ENCODE peak calls at places on chromosomes 4 and X, in five cellular contexts. One of them, this sample, is unnamed.

GRCh38 chrX:152878976-152879755 is 18.7 kb upstream of the ZNF185 start:
- DNase-seq in GF-D8: no peak
- DNase-seq in foreskin fibroblast: peak
- DNase-seq in AG08395: no peak
- DNase-seq in HTR-8/SVneo: no peak
- DNase-seq in this sample: no peak

GRCh38 chrX:114611018-114611619 is 27.2 kb downstream of the HTR2C start:
- DNase-seq in HTR-8/SVneo: peak
- DNase-seq in AG08395: peak
- DNase-seq in GF-D8: no peak
- DNase-seq in foreskin fibroblast: peak
- DNase-seq in this sample: peak

GRCh38 chrX:56766554-56767412 is 37.7 kb downstream of the NBDY start:
- DNase-seq in foreskin fibroblast: peak
- DNase-seq in GF-D8: no peak
- DNase-seq in HTR-8/SVneo: no peak
- DNase-seq in AG08395: peak
- DNase-seq in this sample: no peak

GRCh38 chr4:180330521-180330920 is 1912.7 kb upstream of the TENM3 start:
- DNase-seq in AG08395: no peak
- DNase-seq in foreskin fibroblast: no peak
- DNase-seq in HTR-8/SVneo: no peak
- DNase-seq in GF-D8: no peak
- DNase-seq in this sample: no peak

GRCh38 chr4:76279462-76279861 is 27.1 kb upstream of the STBD1 start:
- DNase-seq in GF-D8: no peak
- DNase-seq in HTR-8/SVneo: no peak
- DNase-seq in foreskin fibroblast: no peak
- DNase-seq in AG08395: no peak
- DNase-seq in this sample: no peak

GRCh38 chr4:13413719-13414437 is 70.3 kb downstream of the RAB28 start:
- DNase-seq in GF-D8: no peak
- DNase-seq in foreskin fibroblast: no peak
- DNase-seq in HTR-8/SVneo: no peak
- DNase-seq in AG08395: no peak
- DNase-seq in this sample: no peak

GRCh38 chr4:113769744-113770143 is 8.2 kb upstream of the CAMK2D start:
- DNase-seq in foreskin fibroblast: no peak
- DNase-seq in HTR-8/SVneo: no peak
- DNase-seq in GF-D8: no peak
- DNase-seq in AG08395: no peak
- DNase-seq in this sample: no peak

GRCh38 chr4:47930971-47931804 is 16.8 kb upstream of the NFXL1 start:
- DNase-seq in AG08395: peak
- DNase-seq in GF-D8: no peak
- DNase-seq in HTR-8/SVneo: no peak
- DNase-seq in foreskin fibroblast: peak
- DNase-seq in this sample: peak

GRCh38 chr4:167614866-167615265 is 380.6 kb upstream of the SPOCK3 start:
- DNase-seq in GF-D8: no peak
- DNase-seq in HTR-8/SVneo: peak
- DNase-seq in foreskin fibroblast: no peak
- DNase-seq in AG08395: no peak
- DNase-seq in this sample: peak

GRCh38 chr4:123848615-123849014 is 452.0 kb downstream of the SPRY1 start:
- DNase-seq in HTR-8/SVneo: no peak
- DNase-seq in GF-D8: no peak
- DNase-seq in foreskin fibroblast: no peak
- DNase-seq in AG08395: no peak
- DNase-seq in this sample: no peak

GRCh38 chr4:15935504-15936392 is 2.8 kb downstream of the FGFBP1 start:
- DNase-seq in HTR-8/SVneo: no peak
- DNase-seq in GF-D8: no peak
- DNase-seq in AG08395: no peak
- DNase-seq in foreskin fibroblast: no peak
- DNase-seq in this sample: no peak

GRCh38 chr4:145181091-145181501 is 707 bp upstream of the OTUD4 start:
- DNase-seq in AG08395: no peak
- DNase-seq in GF-D8: no peak
- DNase-seq in foreskin fibroblast: no peak
- DNase-seq in HTR-8/SVneo: no peak
- DNase-seq in this sample: no peak

GRCh38 chr4:67234296-67234695 is 311.0 kb downstream of the CENPC start:
- DNase-seq in AG08395: no peak
- DNase-seq in foreskin fibroblast: no peak
- DNase-seq in GF-D8: no peak
- DNase-seq in HTR-8/SVneo: peak
- DNase-seq in this sample: no peak

GRCh38 chrX:112852850-112853249 is 12.2 kb upstream of the AMOT start:
- DNase-seq in AG08395: no peak
- DNase-seq in GF-D8: no peak
- DNase-seq in HTR-8/SVneo: no peak
- DNase-seq in foreskin fibroblast: no peak
- DNase-seq in this sample: no peak

GRCh38 chr4:40842725-40843401 is 93.1 kb downstream of the NSUN7 start:
- DNase-seq in foreskin fibroblast: no peak
- DNase-seq in AG08395: no peak
- DNase-seq in HTR-8/SVneo: no peak
- DNase-seq in GF-D8: no peak
- DNase-seq in this sample: no peak

GRCh38 chr4:82559735-82560120 is 2.1 kb downstream of the TMEM150C start:
- DNase-seq in AG08395: no peak
- DNase-seq in foreskin fibroblast: no peak
- DNase-seq in GF-D8: no peak
- DNase-seq in HTR-8/SVneo: no peak
- DNase-seq in this sample: no peak

GRCh38 chrX:40688976-40689375 is 41.6 kb upstream of the CXorf38 start:
- DNase-seq in AG08395: no peak
- DNase-seq in HTR-8/SVneo: no peak
- DNase-seq in GF-D8: no peak
- DNase-seq in foreskin fibroblast: no peak
- DNase-seq in this sample: no peak

GRCh38 chr4:36511785-36512184 is 230.4 kb downstream of the DTHD1 start:
- DNase-seq in HTR-8/SVneo: no peak
- DNase-seq in foreskin fibroblast: no peak
- DNase-seq in AG08395: no peak
- DNase-seq in GF-D8: no peak
- DNase-seq in this sample: no peak

GRCh38 chr4:98314791-98315565 is 53.8 kb downstream of the RAP1GDS1 start:
- DNase-seq in GF-D8: no peak
- DNase-seq in foreskin fibroblast: no peak
- DNase-seq in AG08395: peak
- DNase-seq in HTR-8/SVneo: no peak
- DNase-seq in this sample: no peak